ENCODE peak calls at places on chromosomes 7 and 10, in nine cellular contexts. One of them, this sample, is unnamed.

GRCh38 chr10:31582365-31583052 is 263.5 kb downstream of the ZEB1 start:
- DNase-seq in prostate gland: no peak
- DNase-seq in GM23338: peak; percentile 11
- DNase-seq in kidney: no peak
- DNase-seq in upper lobe of right lung: no peak
- DNase-seq in PC-9: peak; percentile 82
- DNase-seq in uterus: no peak
- DNase-seq in CD4-positive, CD25-positive, alpha-beta regulatory T cell: no peak
- DNase-seq in transverse colon: no peak
- DNase-seq in this sample: no peak

GRCh38 chr7:45119550-45119949 is 8.1 kb upstream of the TBRG4 start:
- DNase-seq in prostate gland: no peak
- DNase-seq in GM23338: no peak
- DNase-seq in kidney: no peak
- DNase-seq in upper lobe of right lung: no peak
- DNase-seq in PC-9: no peak
- DNase-seq in uterus: no peak
- DNase-seq in CD4-positive, CD25-positive, alpha-beta regulatory T cell: no peak
- DNase-seq in transverse colon: no peak
- DNase-seq in this sample: no peak

GRCh38 chr10:47256753-47257336 is 43.2 kb upstream of the GDF10 start:
- DNase-seq in prostate gland: no peak
- DNase-seq in GM23338: no peak
- DNase-seq in kidney: no peak
- DNase-seq in upper lobe of right lung: no peak
- DNase-seq in PC-9: no peak
- DNase-seq in uterus: no peak
- DNase-seq in CD4-positive, CD25-positive, alpha-beta regulatory T cell: no peak
- DNase-seq in transverse colon: peak; percentile 1
- DNase-seq in this sample: no peak

GRCh38 chr7:101677421-101678137 is 48.5 kb upstream of the MYL10 start:
- DNase-seq in prostate gland: no peak
- DNase-seq in GM23338: peak; percentile 26
- DNase-seq in kidney: no peak
- DNase-seq in upper lobe of right lung: no peak
- DNase-seq in PC-9: no peak
- DNase-seq in uterus: no peak
- DNase-seq in CD4-positive, CD25-positive, alpha-beta regulatory T cell: no peak
- DNase-seq in transverse colon: no peak
- DNase-seq in this sample: no peak

GRCh38 chr10:44161196-44161595 is 223.7 kb downstream of the CXCL12 start:
- DNase-seq in prostate gland: no peak
- DNase-seq in GM23338: no peak
- DNase-seq in kidney: no peak
- DNase-seq in upper lobe of right lung: no peak
- DNase-seq in PC-9: no peak
- DNase-seq in uterus: no peak
- DNase-seq in CD4-positive, CD25-positive, alpha-beta regulatory T cell: no peak
- DNase-seq in transverse colon: no peak
- DNase-seq in this sample: no peak

GRCh38 chr7:28272461-28272877 is 91.9 kb upstream of the JAZF1 start:
- DNase-seq in prostate gland: no peak
- DNase-seq in GM23338: peak; percentile 87
- DNase-seq in kidney: no peak
- DNase-seq in upper lobe of right lung: no peak
- DNase-seq in PC-9: no peak
- DNase-seq in uterus: peak; percentile 50
- DNase-seq in CD4-positive, CD25-positive, alpha-beta regulatory T cell: peak; percentile 28
- DNase-seq in transverse colon: peak; percentile 25
- DNase-seq in this sample: no peak

GRCh38 chr10:108982141-108982540 is 941.2 kb downstream of the XPNPEP1 start:
- DNase-seq in prostate gland: no peak
- DNase-seq in GM23338: peak; percentile 26
- DNase-seq in kidney: no peak
- DNase-seq in upper lobe of right lung: no peak
- DNase-seq in PC-9: no peak
- DNase-seq in uterus: no peak
- DNase-seq in CD4-positive, CD25-positive, alpha-beta regulatory T cell: no peak
- DNase-seq in transverse colon: no peak
- DNase-seq in this sample: no peak

GRCh38 chr10:6204341-6205191 is 1.8 kb downstream of the PFKFB3 start:
- DNase-seq in prostate gland: peak; percentile 69
- DNase-seq in GM23338: no peak
- DNase-seq in kidney: peak; percentile 87
- DNase-seq in upper lobe of right lung: peak; percentile 88
- DNase-seq in PC-9: peak; percentile 45
- DNase-seq in uterus: peak; percentile 70
- DNase-seq in CD4-positive, CD25-positive, alpha-beta regulatory T cell: peak; percentile 6
- DNase-seq in transverse colon: peak; percentile 32
- DNase-seq in this sample: no peak

GRCh38 chr7:2266911-2267310 is 24.9 kb downstream of the NUDT1 start:
- DNase-seq in prostate gland: no peak
- DNase-seq in GM23338: no peak
- DNase-seq in kidney: no peak
- DNase-seq in upper lobe of right lung: no peak
- DNase-seq in PC-9: peak; percentile 96
- DNase-seq in uterus: no peak
- DNase-seq in CD4-positive, CD25-positive, alpha-beta regulatory T cell: no peak
- DNase-seq in transverse colon: no peak
- DNase-seq in this sample: no peak

GRCh38 chr10:91605968-91606367 is 26.9 kb downstream of the PPP1R3C start:
- DNase-seq in prostate gland: no peak
- DNase-seq in GM23338: no peak
- DNase-seq in kidney: no peak
- DNase-seq in upper lobe of right lung: no peak
- DNase-seq in PC-9: no peak
- DNase-seq in uterus: no peak
- DNase-seq in CD4-positive, CD25-positive, alpha-beta regulatory T cell: no peak
- DNase-seq in transverse colon: no peak
- DNase-seq in this sample: no peak

GRCh38 chr10:91604936-91605534 is 27.8 kb downstream of the PPP1R3C start:
- DNase-seq in prostate gland: no peak
- DNase-seq in GM23338: no peak
- DNase-seq in kidney: no peak
- DNase-seq in upper lobe of right lung: no peak
- DNase-seq in PC-9: peak; percentile 48
- DNase-seq in uterus: no peak
- DNase-seq in CD4-positive, CD25-positive, alpha-beta regulatory T cell: no peak
- DNase-seq in transverse colon: no peak
- DNase-seq in this sample: no peak

GRCh38 chr10:91603173-91603572 is 29.7 kb downstream of the PPP1R3C start:
- DNase-seq in prostate gland: no peak
- DNase-seq in GM23338: no peak
- DNase-seq in kidney: no peak
- DNase-seq in upper lobe of right lung: no peak
- DNase-seq in PC-9: no peak
- DNase-seq in uterus: no peak
- DNase-seq in CD4-positive, CD25-positive, alpha-beta regulatory T cell: no peak
- DNase-seq in transverse colon: no peak
- DNase-seq in this sample: no peak

GRCh38 chr10:91603931-91604331 is 28.9 kb downstream of the PPP1R3C start:
- DNase-seq in prostate gland: peak; percentile 47
- DNase-seq in GM23338: no peak
- DNase-seq in kidney: no peak
- DNase-seq in upper lobe of right lung: no peak
- DNase-seq in PC-9: peak; percentile 84
- DNase-seq in uterus: no peak
- DNase-seq in CD4-positive, CD25-positive, alpha-beta regulatory T cell: no peak
- DNase-seq in transverse colon: no peak
- DNase-seq in this sample: no peak

DNA sequence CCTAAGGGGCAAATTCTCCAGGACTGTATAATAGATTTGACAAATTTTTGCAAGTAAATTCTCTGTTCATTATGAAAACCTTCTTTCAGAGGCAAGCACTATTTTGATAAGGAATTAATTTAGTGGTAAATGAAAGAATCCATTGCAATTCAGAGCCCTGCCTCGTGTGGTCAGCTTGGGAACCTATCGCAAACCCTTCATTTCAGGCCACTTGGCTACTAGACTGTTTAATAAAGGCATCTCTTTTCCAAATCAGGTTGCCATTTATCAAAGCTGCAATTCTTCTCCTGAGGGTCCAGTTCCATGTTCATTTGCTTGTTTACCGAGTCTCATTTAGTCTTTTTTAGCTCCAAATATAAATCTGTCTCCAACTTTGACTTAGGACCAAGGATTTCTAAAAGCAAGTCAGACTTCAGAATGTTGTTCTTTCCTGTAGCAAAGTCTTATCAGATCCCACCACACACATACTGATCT is 28.4 kb downstream of the PPP1R3C start:
- DNase-seq in prostate gland: no peak
- DNase-seq in GM23338: peak; percentile 35
- DNase-seq in kidney: no peak
- DNase-seq in upper lobe of right lung: no peak
- DNase-seq in PC-9: no peak
- DNase-seq in uterus: no peak
- DNase-seq in CD4-positive, CD25-positive, alpha-beta regulatory T cell: no peak
- DNase-seq in transverse colon: no peak
- DNase-seq in this sample: no peak
- H3K27ac ChIP-seq in prostate gland: peak overlapping the region; percentile 52
- H3K27ac ChIP-seq in GM23338: no peak overlapping the region
- H3K27ac ChIP-seq in kidney: peak overlapping the region; percentile 68
- H3K27ac ChIP-seq in upper lobe of right lung: no peak overlapping the region
- H3K27ac ChIP-seq in PC-9: peak overlapping the region; percentile 23
- H3K27ac ChIP-seq in uterus: peak overlapping the region; percentile 62
- H3K27ac ChIP-seq in CD4-positive, CD25-positive, alpha-beta regulatory T cell: no peak overlapping the region
- H3K27ac ChIP-seq in transverse colon: peak overlapping the region; percentile 57
- H3K27ac ChIP-seq in this sample: peak overlapping the region; percentile 59

GRCh38 chr7:36128448-36129047 is 24.5 kb upstream of the EEPD1 start:
- DNase-seq in prostate gland: peak; percentile 92
- DNase-seq in GM23338: peak; percentile 59
- DNase-seq in kidney: peak; percentile 90
- DNase-seq in upper lobe of right lung: no peak
- DNase-seq in PC-9: peak; percentile 95
- DNase-seq in uterus: peak; percentile 84
- DNase-seq in CD4-positive, CD25-positive, alpha-beta regulatory T cell: no peak
- DNase-seq in transverse colon: peak; percentile 86
- DNase-seq in this sample: peak; percentile 85
- H3K4me3 ChIP-seq in prostate gland: no peak overlapping the region
- H3K4me3 ChIP-seq in GM23338: no peak overlapping the region
- H3K4me3 ChIP-seq in kidney: no peak overlapping the region
- H3K4me3 ChIP-seq in upper lobe of right lung: no peak overlapping the region
- H3K4me3 ChIP-seq in PC-9: peak overlapping the region; percentile 40
- H3K4me3 ChIP-seq in uterus: no peak overlapping the region
- H3K4me3 ChIP-seq in CD4-positive, CD25-positive, alpha-beta regulatory T cell: no peak overlapping the region
- H3K4me3 ChIP-seq in transverse colon: no peak overlapping the region
- H3K4me3 ChIP-seq in this sample: no peak overlapping the region

DNA sequence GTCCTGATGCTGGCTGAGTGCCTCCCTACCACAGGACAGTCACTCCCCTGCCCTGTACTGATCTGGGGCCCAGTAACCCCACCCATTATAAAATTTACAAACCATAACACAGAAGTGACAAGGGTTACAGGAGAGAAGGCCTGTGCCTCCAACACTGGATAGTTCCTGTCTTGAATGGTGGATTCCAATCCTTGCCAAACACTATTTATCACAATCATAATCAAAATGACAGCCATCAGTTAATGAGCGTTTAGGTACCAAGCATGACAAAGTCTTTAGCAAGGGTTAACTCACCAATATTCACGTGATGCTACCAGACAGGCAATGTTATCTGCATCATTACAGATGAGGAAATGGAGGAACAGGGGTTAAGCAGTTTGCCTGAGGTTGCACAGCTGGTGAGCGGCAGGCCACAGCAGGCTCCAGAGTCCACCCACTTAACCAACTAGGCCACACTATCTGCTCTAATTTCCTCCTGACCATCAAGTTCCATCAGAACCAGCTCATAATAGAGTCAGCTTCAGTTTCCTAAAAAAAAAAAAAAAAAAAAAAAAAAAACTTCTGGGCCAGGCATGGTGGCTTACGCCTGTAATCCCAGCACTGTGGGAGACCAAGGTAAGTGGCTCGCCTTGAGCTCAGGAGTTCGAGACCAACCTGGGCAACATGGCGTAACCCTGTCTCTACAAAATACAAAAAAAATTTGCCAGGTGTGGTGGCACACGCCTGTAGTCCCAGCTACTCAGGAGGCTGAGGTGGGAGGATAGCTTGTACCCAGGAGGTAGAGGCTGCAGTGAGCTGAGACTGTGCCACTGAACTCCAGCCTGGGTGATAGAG is 14.2 kb downstream of the PDLIM1 start:
- DNase-seq in prostate gland: no peak
- DNase-seq in GM23338: no peak
- DNase-seq in kidney: no peak
- DNase-seq in upper lobe of right lung: no peak
- DNase-seq in PC-9: no peak
- DNase-seq in uterus: no peak
- DNase-seq in CD4-positive, CD25-positive, alpha-beta regulatory T cell: no peak
- DNase-seq in transverse colon: peak; percentile 73
- DNase-seq in this sample: no peak
- H3K4me1 ChIP-seq in prostate gland: no peaks in the 10 kb centered on the region
- H3K4me1 ChIP-seq in GM23338: peaks cover 30% of the 10 kb centered on the region
- H3K4me1 ChIP-seq in kidney: peaks cover 8% of the 10 kb centered on the region
- H3K4me1 ChIP-seq in upper lobe of right lung: peaks cover 81% of the 10 kb centered on the region
- H3K4me1 ChIP-seq in PC-9: peaks cover 22% of the 10 kb centered on the region
- H3K4me1 ChIP-seq in uterus: no peaks in the 10 kb centered on the region
- H3K4me1 ChIP-seq in CD4-positive, CD25-positive, alpha-beta regulatory T cell: no peaks in the 10 kb centered on the region
- H3K4me1 ChIP-seq in transverse colon: peaks cover 100% of the 10 kb centered on the region
- H3K4me1 ChIP-seq in this sample: peaks cover 90% of the 10 kb centered on the region

GRCh38 chr10:18328941-18329340 is 188.7 kb downstream of the CACNB2 start:
- DNase-seq in prostate gland: no peak
- DNase-seq in GM23338: no peak
- DNase-seq in kidney: no peak
- DNase-seq in upper lobe of right lung: no peak
- DNase-seq in PC-9: no peak
- DNase-seq in uterus: no peak
- DNase-seq in CD4-positive, CD25-positive, alpha-beta regulatory T cell: no peak
- DNase-seq in transverse colon: no peak
- DNase-seq in this sample: no peak

GRCh38 chr10:18333616-18334015 is 193.4 kb downstream of the CACNB2 start:
- DNase-seq in prostate gland: no peak
- DNase-seq in GM23338: no peak
- DNase-seq in kidney: no peak
- DNase-seq in upper lobe of right lung: no peak
- DNase-seq in PC-9: no peak
- DNase-seq in uterus: no peak
- DNase-seq in CD4-positive, CD25-positive, alpha-beta regulatory T cell: no peak
- DNase-seq in transverse colon: no peak
- DNase-seq in this sample: no peak

GRCh38 chr10:18332484-18332883 is 192.3 kb downstream of the CACNB2 start:
- DNase-seq in prostate gland: no peak
- DNase-seq in GM23338: no peak
- DNase-seq in kidney: no peak
- DNase-seq in upper lobe of right lung: no peak
- DNase-seq in PC-9: no peak
- DNase-seq in uterus: no peak
- DNase-seq in CD4-positive, CD25-positive, alpha-beta regulatory T cell: no peak
- DNase-seq in transverse colon: no peak
- DNase-seq in this sample: no peak

GRCh38 chr10:18334116-18334867 is 194.1 kb downstream of the CACNB2 start:
- DNase-seq in prostate gland: no peak
- DNase-seq in GM23338: peak; percentile 17
- DNase-seq in kidney: no peak
- DNase-seq in upper lobe of right lung: no peak
- DNase-seq in PC-9: no peak
- DNase-seq in uterus: no peak
- DNase-seq in CD4-positive, CD25-positive, alpha-beta regulatory T cell: no peak
- DNase-seq in transverse colon: no peak
- DNase-seq in this sample: no peak

DNA sequence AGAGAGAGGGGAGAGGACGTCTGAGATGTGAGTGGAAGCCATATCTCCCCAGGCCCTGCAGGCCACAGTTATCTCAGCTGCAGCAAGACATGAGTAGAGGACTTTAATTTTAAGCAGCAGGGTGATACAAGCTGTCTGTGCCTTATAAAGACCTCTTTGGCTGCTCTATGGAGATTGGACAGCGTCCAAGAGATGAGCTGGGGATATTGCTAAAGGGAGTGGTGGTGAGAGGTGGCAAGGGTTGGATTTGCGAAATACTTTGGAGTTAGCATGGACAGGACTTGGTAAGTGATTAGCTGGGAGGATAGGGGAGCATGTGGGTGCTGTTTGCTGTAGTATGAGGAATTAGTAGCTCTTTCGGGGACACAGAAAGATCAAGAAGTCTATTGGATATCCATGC is 191.8 kb downstream of the CACNB2 start:
- DNase-seq in prostate gland: no peak
- DNase-seq in GM23338: no peak
- DNase-seq in kidney: no peak
- DNase-seq in upper lobe of right lung: no peak
- DNase-seq in PC-9: no peak
- DNase-seq in uterus: peak; percentile 20
- DNase-seq in CD4-positive, CD25-positive, alpha-beta regulatory T cell: no peak
- DNase-seq in transverse colon: no peak
- DNase-seq in this sample: no peak
- H3K27ac ChIP-seq in prostate gland: no peak overlapping the region
- H3K27ac ChIP-seq in GM23338: no peak overlapping the region
- H3K27ac ChIP-seq in kidney: no peak overlapping the region
- H3K27ac ChIP-seq in upper lobe of right lung: no peak overlapping the region
- H3K27ac ChIP-seq in PC-9: no peak overlapping the region
- H3K27ac ChIP-seq in uterus: no peak overlapping the region
- H3K27ac ChIP-seq in CD4-positive, CD25-positive, alpha-beta regulatory T cell: no peak overlapping the region
- H3K27ac ChIP-seq in transverse colon: no peak overlapping the region
- H3K27ac ChIP-seq in this sample: peak overlapping the region; percentile 41

This sample was measured in right atrium auricular region.